ENCODE peak calls at places on chromosomes 5 and 9, in six cellular contexts. S is right lobe of liver, R is AG04450, X is cardiac fibroblast, K is fibroblast of the aortic adventitia, U is RWPE1. O is an unnamed sample.

GRCh38 chr5:160851481-160851880 is 530 bp downstream of the ATP10B start:
- DNase-seq in U (no peak), X (no peak), S (no peak), R (no peak), K (no peak), O (no peak)

GRCh38 chr5:80964491-80964890 is 4.3 kb downstream of the RASGRF2 start:
- DNase-seq in K (no peak), R (no peak), U (no peak), S (no peak), X (no peak), O (no peak)

GRCh38 chr5:39503148-39503547 is 78.4 kb upstream of the DAB2 start:
- DNase-seq in U (no peak), S (no peak), K (peak), X (peak), R (no peak), O (peak)

GRCh38 chr5:912356-913091 is 19.8 kb downstream of the TRIP13 start:
- DNase-seq in S (no peak), X (peak), U (peak), K (peak), R (peak), O (peak)

GRCh38 chr9:7382365-7382764 is 417.2 kb downstream of the DMAC1 start:
- DNase-seq in K (no peak), U (no peak), R (no peak), X (no peak), S (no peak), O (no peak)

GRCh38 chr9:77507212-77507961 is 140.7 kb downstream of the GNA14 start:
- DNase-seq in X (peak), S (no peak), R (no peak), K (peak), U (no peak), O (no peak)

GRCh38 chr5:157109744-157110143 is 900 bp upstream of the HAVCR2 start:
- DNase-seq in X (no peak), R (no peak), K (no peak), U (no peak), S (no peak), O (no peak)

GRCh38 chr9:83656032-83656680 is 33.2 kb downstream of the IDNK start:
- DNase-seq in K (no peak), S (no peak), X (no peak), U (no peak), R (no peak), O (no peak)

GRCh38 chr5:139867581-139867980 is 72.0 kb downstream of the PSD2 start:
- DNase-seq in K (no peak), U (no peak), R (no peak), X (no peak), S (no peak), O (no peak)

GRCh38 chr9:133427658-133428348 is 5.6 kb downstream of the ADAMTS13 start:
- DNase-seq in K (no peak), U (no peak), R (no peak), S (no peak), X (no peak), O (no peak)

GRCh38 chr5:76601470-76601869 is 21.7 kb downstream of the F2RL2 start:
- DNase-seq in S (no peak), U (peak), R (peak), X (peak), K (peak), O (peak)

GRCh38 chr9:134683714-134684374 is 42.2 kb downstream of the COL5A1 start:
- DNase-seq in K (peak), R (no peak), X (peak), S (peak), U (no peak), O (no peak)

GRCh38 chr9:99387416-99387815 is 165.3 kb downstream of the SEC61B start:
- DNase-seq in R (no peak), K (no peak), X (no peak), U (no peak), S (no peak), O (no peak)

GRCh38 chr5:135565691-135566421 is 12.9 kb downstream of the CXCL14 start:
- DNase-seq in U (peak), R (no peak), X (peak), K (peak), S (peak), O (peak)

GRCh38 chr9:87662808-87663528 is 63.0 kb upstream of the CTSL start:
- DNase-seq in U (peak), X (peak), S (peak), K (peak), R (no peak), O (peak)

GRCh38 chr5:31291323-31291854 is 97.9 kb downstream of the CDH6 start:
- DNase-seq in R (no peak), S (no peak), U (peak), K (no peak), X (peak), O (no peak)

DNA sequence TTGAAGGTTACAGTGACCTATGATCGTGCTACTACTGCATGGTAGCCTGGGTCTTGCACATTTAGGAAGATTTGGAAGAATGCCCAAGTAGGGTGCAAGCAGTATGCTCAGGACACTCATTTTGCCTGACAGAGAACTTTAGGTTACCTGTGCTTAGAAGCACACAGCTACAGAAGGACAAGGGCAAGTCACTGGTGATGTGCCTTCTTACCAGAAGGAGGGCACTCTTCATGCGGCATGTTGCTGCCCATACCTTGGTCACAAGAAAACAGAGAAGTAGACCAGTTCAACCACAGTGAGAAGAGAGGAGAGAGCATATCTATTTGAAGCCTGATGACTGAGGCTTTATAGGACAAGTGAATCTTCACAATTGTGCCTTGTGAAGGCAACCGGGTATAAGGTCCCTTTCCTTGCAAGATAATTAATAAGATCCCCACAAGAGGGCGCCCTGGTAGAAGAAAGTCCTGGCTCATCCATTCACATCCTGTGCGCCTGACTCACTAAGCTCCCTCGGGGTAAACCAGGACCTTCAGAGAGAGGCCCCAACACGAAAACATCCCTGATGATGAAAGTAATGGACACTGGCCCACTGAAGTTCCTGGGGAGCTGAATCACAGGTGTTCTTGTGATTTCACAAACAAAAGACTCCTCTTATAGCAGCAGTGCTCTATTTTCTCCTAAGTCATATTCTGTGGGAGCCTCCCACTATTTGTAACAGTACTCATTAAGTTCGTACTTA is 38.1 kb upstream of the STARD4 start:
- DNase-seq in S (no peak), X (peak), R (peak), U (peak), K (peak), O (peak)
- TF ChIP-seq CTCF in S (peak), X (peak), R (peak), U (peak), K (peak), O (peak)

GRCh38 chr5:107874810-107875209 is 204.1 kb upstream of the EFNA5 start:
- DNase-seq in R (no peak), U (no peak), S (no peak), X (peak), K (no peak), O (peak)

GRCh38 chr5:107873877-107874276 is 203.1 kb upstream of the EFNA5 start:
- DNase-seq in U (no peak), K (no peak), R (no peak), S (no peak), X (no peak), O (no peak)

GRCh38 chr5:107870984-107871383 is 200.2 kb upstream of the EFNA5 start:
- DNase-seq in S (no peak), X (no peak), U (no peak), K (no peak), R (no peak), O (no peak)

GRCh38 chr5:107878676-107879075 is 207.9 kb upstream of the EFNA5 start:
- DNase-seq in U (no peak), R (no peak), S (no peak), X (no peak), K (peak), O (no peak)

GRCh38 chr5:107875834-107876233 is 205.1 kb upstream of the EFNA5 start:
- DNase-seq in U (peak), S (no peak), X (peak), K (peak), R (no peak), O (peak)
- TF ChIP-seq CTCF in U (no peak), S (no peak), X (no peak), K (peak), R (peak), O (no peak)

DNA sequence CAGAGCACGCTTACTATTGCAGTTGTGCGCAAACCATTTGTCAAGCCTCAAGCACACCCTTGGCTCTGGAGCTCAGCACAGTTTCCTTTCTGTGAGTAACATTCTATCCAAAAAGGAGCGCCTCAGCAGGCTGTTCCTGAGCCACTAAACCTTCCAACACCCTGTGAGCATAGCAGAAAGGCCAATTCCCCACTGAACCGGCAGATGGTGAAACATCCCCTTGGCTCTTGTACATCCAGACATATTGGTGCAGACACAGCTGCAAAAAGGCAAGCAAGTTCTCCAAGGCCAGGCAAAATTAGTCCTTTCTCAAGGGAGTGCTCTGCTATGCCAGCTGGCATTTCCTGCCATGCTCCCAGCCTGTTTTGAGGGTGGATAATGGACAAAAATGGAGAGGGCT is 44.1 kb upstream of the CEMIP2 start:
- DNase-seq in R (no peak), K (peak), U (no peak), S (no peak), X (peak), O (no peak)
- TF ChIP-seq CTCF in R (peak), K (peak), U (no peak), S (no peak), X (peak), O (no peak)

DNA sequence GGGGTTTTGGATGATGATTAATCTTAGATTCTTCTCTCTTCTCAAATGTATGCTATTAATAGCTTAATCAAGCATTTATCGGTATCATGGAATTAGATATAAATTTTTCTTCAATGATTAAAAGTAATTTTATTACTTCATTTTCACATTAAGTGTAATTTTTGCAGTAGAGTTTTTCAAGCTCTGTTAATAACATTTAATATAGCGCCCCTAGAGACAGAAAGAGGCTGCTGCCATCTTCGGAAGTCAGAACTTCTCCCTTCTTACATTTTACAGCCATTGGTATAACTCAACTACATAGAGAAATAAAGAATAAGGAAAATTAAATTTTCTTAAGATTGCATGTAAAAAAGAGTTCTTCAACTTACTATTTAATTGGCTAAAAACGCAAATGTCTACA is 540.3 kb downstream of the GABRG2 start:
- DNase-seq in X (peak), U (no peak), R (no peak), K (no peak), S (no peak), O (no peak)
- TF ChIP-seq CTCF in X (no peak), U (peak), R (no peak), K (no peak), S (no peak), O (no peak)

GRCh38 chr5:141677415-141677814 is 4.6 kb downstream of the ARAP3 start:
- DNase-seq in K (no peak), S (no peak), U (no peak), R (no peak), X (no peak), O (no peak)
- TF ChIP-seq CTCF in K (peak), S (no peak), U (no peak), R (peak), X (peak), O (peak)

GRCh38 chr5:159543326-159543725 is 213.0 kb upstream of the IL12B start:
- DNase-seq in K (no peak), S (no peak), U (no peak), R (no peak), X (no peak), O (no peak)
- TF ChIP-seq CTCF in K (no peak), S (no peak), U (no peak), R (no peak), X (no peak), O (no peak)

GRCh38 chr5:126490167-126490937 is 67.1 kb downstream of the GRAMD2B start:
- DNase-seq in K (peak), S (no peak), U (no peak), X (no peak), R (no peak), O (no peak)
- TF ChIP-seq CTCF in K (peak), S (no peak), U (no peak), X (no peak), R (no peak), O (no peak)

GRCh38 chr5:137831526-137831925 is 36.1 kb upstream of the MYOT start:
- DNase-seq in U (no peak), S (no peak), K (peak), X (peak), R (no peak), O (no peak)
- TF ChIP-seq CTCF in U (no peak), S (no peak), K (peak), X (peak), R (no peak), O (peak)